ENCODE peak calls at places on chromosomes 12 and 14, in ten cellular contexts. P is fibroblast of the conjunctiva; G is effector CD8-positive, alpha-beta T cell; K is upper lobe of right lung; Z is NCI-H524; C is A172; N is natural killer cell; R is DMS 273 treated with DMSO at 0.1 percent for 48 hours; S is mucosa of descending colon; F is fibroblast of gingiva. A is an unnamed sample.

GRCh38 chr12:122842505-122843405 is 7.5 kb downstream of the HIP1R start:
- DNase-seq in S (no peak), K (no peak), P (no peak), F (no peak), N (no peak), G (no peak), Z (no peak), R (no peak), C (no peak), A (peak)

GRCh38 chr12:47033081-47033480 is 46.3 kb upstream of the PCED1B start:
- DNase-seq in K (peak), C (no peak), Z (no peak), R (no peak), P (no peak), G (no peak), F (peak), N (no peak), S (no peak), A (no peak)

GRCh38 chr14:55441286-55441685 is 870 bp upstream of the TBPL2 start:
- DNase-seq in S (no peak), P (no peak), Z (no peak), G (no peak), R (no peak), F (no peak), K (no peak), N (no peak), C (no peak), A (no peak)

GRCh38 chr12:6532927-6533652 is 1.2 kb upstream of the GAPDH start:
- DNase-seq in S (peak), P (no peak), N (no peak), G (no peak), Z (peak), R (no peak), C (no peak), F (peak), K (peak), A (no peak)

GRCh38 chr14:92513204-92513965 is at the start of gene RIN3:
- DNase-seq in K (peak), S (peak), G (peak), Z (no peak), N (peak), R (no peak), F (peak), P (no peak), C (peak), A (peak)

GRCh38 chr14:80638620-80639215 is 302.8 kb downstream of the CEP128 start:
- DNase-seq in R (no peak), G (no peak), P (peak), S (no peak), Z (no peak), C (peak), K (no peak), N (no peak), F (peak), A (no peak)

GRCh38 chr14:62117718-62118164 is 355.5 kb downstream of the SNAPC1 start:
- DNase-seq in N (no peak), Z (no peak), G (no peak), P (no peak), C (no peak), S (no peak), K (no peak), F (no peak), R (no peak), A (no peak)

GRCh38 chr12:131985145-131985875 is 35.6 kb downstream of the EP400 start:
- DNase-seq in S (no peak), F (no peak), G (no peak), C (no peak), K (peak), Z (no peak), R (no peak), P (no peak), N (no peak), A (peak)

GRCh38 chr14:75934998-75935628 is 46.7 kb downstream of the TGFB3 start:
- DNase-seq in N (no peak), Z (no peak), C (no peak), R (no peak), K (no peak), P (no peak), G (no peak), F (no peak), S (no peak), A (no peak)

GRCh38 chr14:20118795-20119194 is 8.3 kb downstream of the OR4K17 start:
- DNase-seq in P (no peak), F (no peak), K (no peak), G (no peak), Z (no peak), N (no peak), C (no peak), R (no peak), S (no peak), A (no peak)

GRCh38 chr14:76770521-76771431 is 9.5 kb downstream of the VASH1 start:
- DNase-seq in K (peak), F (no peak), N (no peak), R (no peak), C (no peak), Z (no peak), G (no peak), S (no peak), P (no peak), A (no peak)

GRCh38 chr14:89000007-89000942 is 175.8 kb downstream of the TTC8 start:
- DNase-seq in G (no peak), K (peak), C (peak), Z (peak), S (peak), R (peak), N (no peak), P (peak), F (peak), A (peak)

GRCh38 chr14:56896231-56896630 is 86.0 kb upstream of the OTX2 start:
- DNase-seq in C (no peak), S (no peak), F (no peak), K (no peak), P (no peak), Z (no peak), N (no peak), R (no peak), G (no peak), A (no peak)

GRCh38 chr12:118052324-118053070 is 8.5 kb downstream of the WSB2 start:
- DNase-seq in S (peak), C (peak), F (peak), G (no peak), K (peak), Z (no peak), P (peak), R (no peak), N (no peak), A (no peak)

GRCh38 chr12:111753144-111753881 is 13.4 kb upstream of the ALDH2 start:
- DNase-seq in P (peak), S (peak), Z (no peak), R (no peak), K (peak), C (peak), N (no peak), G (no peak), F (peak), A (no peak)

GRCh38 chr14:74476107-74476506 is 17.0 kb downstream of the NPC2 start:
- DNase-seq in G (no peak), P (no peak), R (no peak), N (no peak), Z (no peak), F (no peak), K (no peak), S (no peak), C (no peak), A (no peak)

GRCh38 chr12:20483776-20484175 is 115.4 kb downstream of the PDE3A start:
- DNase-seq in Z (no peak), G (no peak), N (no peak), R (no peak), P (no peak), K (no peak), S (no peak), C (no peak), F (no peak), A (no peak)

GRCh38 chr12:70608184-70608583 is 29.0 kb downstream of the PTPRB start:
- DNase-seq in K (no peak), C (no peak), N (no peak), G (no peak), Z (no peak), R (no peak), F (no peak), P (no peak), S (no peak), A (no peak)

GRCh38 chr14:42374332-42374731 is 767.7 kb downstream of the LRFN5 start:
- DNase-seq in K (no peak), C (no peak), S (no peak), G (no peak), P (no peak), Z (no peak), N (no peak), F (no peak), R (no peak), A (no peak)

GRCh38 chr12:10305411-10305810 is 2.3 kb upstream of the KLRD1 start:
- DNase-seq in K (no peak), R (no peak), F (no peak), G (no peak), S (no peak), P (no peak), N (no peak), C (no peak), Z (no peak), A (no peak)

GRCh38 chr14:100387450-100387849 is 64.3 kb downstream of the SLC25A47 start:
- DNase-seq in S (no peak), K (no peak), C (no peak), F (no peak), R (no peak), P (no peak), Z (no peak), G (no peak), N (no peak), A (no peak)

GRCh38 chr14:77044776-77045569 is 16.5 kb upstream of the IRF2BPL start:
- DNase-seq in R (no peak), P (no peak), K (no peak), F (peak), C (no peak), S (no peak), Z (no peak), G (no peak), N (no peak), A (no peak)

GRCh38 chr12:131671276-131671675 is 39.6 kb upstream of the SFSWAP start:
- DNase-seq in Z (no peak), P (no peak), N (no peak), C (no peak), S (no peak), F (no peak), K (no peak), G (no peak), R (no peak), A (no peak)

GRCh38 chr12:123242083-123242904 is 9.1 kb downstream of the MTRFR start:
- DNase-seq in C (no peak), N (no peak), Z (no peak), F (no peak), R (no peak), G (no peak), K (no peak), S (no peak), P (no peak), A (no peak)

GRCh38 chr12:50282581-50283229 is 615 bp downstream of the LIMA1 start:
- DNase-seq in G (no peak), R (peak), F (peak), S (no peak), C (no peak), P (no peak), K (no peak), N (no peak), Z (peak), A (no peak)

GRCh38 chr12:132423251-132424117 is 66.5 kb upstream of the FBRSL1 start:
- DNase-seq in R (no peak), K (no peak), C (no peak), N (no peak), F (no peak), G (no peak), Z (no peak), P (no peak), S (peak), A (no peak)

GRCh38 chr12:120984351-120984898 is 6.1 kb downstream of the HNF1A start:
- DNase-seq in K (no peak), P (no peak), S (peak), C (no peak), N (no peak), Z (no peak), F (no peak), R (no peak), G (no peak), A (no peak)

GRCh38 chr12:68647507-68647906 is 36.8 kb downstream of the RAP1B start:
- DNase-seq in C (no peak), S (no peak), R (no peak), K (no peak), G (no peak), F (no peak), Z (no peak), N (no peak), P (no peak), A (no peak)

GRCh38 chr12:118357327-118358007 is 15.2 kb downstream of the TAOK3 start:
- DNase-seq in K (no peak), S (no peak), C (peak), R (no peak), F (peak), G (peak), N (peak), P (peak), Z (no peak), A (peak)

GRCh38 chr12:114347861-114348260 is 58.1 kb downstream of the TBX5 start:
- DNase-seq in G (no peak), Z (no peak), S (no peak), F (no peak), K (no peak), P (no peak), N (no peak), R (no peak), C (no peak), A (no peak)

GRCh38 chr12:67646775-67647174 is 1.8 kb upstream of the DYRK2 start:
- DNase-seq in P (no peak), G (no peak), N (no peak), S (no peak), K (no peak), C (no peak), F (no peak), R (no peak), Z (no peak), A (no peak)

GRCh38 chr12:72178244-72178643 is 93.9 kb upstream of the TRHDE start:
- DNase-seq in P (no peak), C (no peak), S (no peak), F (no peak), N (no peak), G (no peak), R (no peak), Z (no peak), K (no peak), A (no peak)

GRCh38 chr12:89354630-89354931 is 2.3 kb upstream of the DUSP6 start:
- DNase-seq in Z (no peak), K (no peak), P (no peak), F (no peak), G (no peak), C (peak), N (no peak), S (no peak), R (no peak), A (no peak)

GRCh38 chr12:76547526-76547925 is 12.0 kb downstream of the OSBPL8 start:
- DNase-seq in C (no peak), R (no peak), S (no peak), K (no peak), G (no peak), Z (no peak), P (no peak), N (no peak), F (peak), A (no peak)